ENCODE peak calls at places on chromosomes 4 and X, in five cellular contexts. One of them, this sample, is unnamed.

GRCh38 chr4:107333518-107333917 is 297.4 kb upstream of the DKK2 start:
- DNase-seq in stimulated activated CD4-positive, alpha-beta T cell treated with anti-CD3 and anti-CD28 coated beads, TNF-alpha, amount 100 ng/mL, for 48 hours: no peak
- DNase-seq in H54: no peak
- DNase-seq in activated CD8-positive, alpha-beta T cell treated with anti-CD3 and anti-CD28 coated beads for 36 hours: no peak
- DNase-seq in ELR: no peak
- DNase-seq in this sample: no peak

GRCh38 chr4:75831856-75832405 is 70.3 kb downstream of the PPEF2 start:
- DNase-seq in activated CD8-positive, alpha-beta T cell treated with anti-CD3 and anti-CD28 coated beads for 36 hours: no peak
- DNase-seq in H54: no peak
- DNase-seq in ELR: no peak
- DNase-seq in stimulated activated CD4-positive, alpha-beta T cell treated with anti-CD3 and anti-CD28 coated beads, TNF-alpha, amount 100 ng/mL, for 48 hours: no peak
- DNase-seq in this sample: no peak

GRCh38 chrX:40006025-40007017 is 91.4 kb downstream of the BCOR start:
- DNase-seq in activated CD8-positive, alpha-beta T cell treated with anti-CD3 and anti-CD28 coated beads for 36 hours: peak; percentile 59
- DNase-seq in stimulated activated CD4-positive, alpha-beta T cell treated with anti-CD3 and anti-CD28 coated beads, TNF-alpha, amount 100 ng/mL, for 48 hours: no peak
- DNase-seq in H54: no peak
- DNase-seq in ELR: peak; percentile 41
- DNase-seq in this sample: no peak

GRCh38 chrX:129705377-129705925 is 33.3 kb upstream of the XPNPEP2 start:
- DNase-seq in stimulated activated CD4-positive, alpha-beta T cell treated with anti-CD3 and anti-CD28 coated beads, TNF-alpha, amount 100 ng/mL, for 48 hours: no peak
- DNase-seq in H54: no peak
- DNase-seq in activated CD8-positive, alpha-beta T cell treated with anti-CD3 and anti-CD28 coated beads for 36 hours: no peak
- DNase-seq in ELR: no peak
- DNase-seq in this sample: no peak

GRCh38 chr4:175674219-175674618 is 137.8 kb downstream of the GPM6A start:
- DNase-seq in H54: no peak
- DNase-seq in stimulated activated CD4-positive, alpha-beta T cell treated with anti-CD3 and anti-CD28 coated beads, TNF-alpha, amount 100 ng/mL, for 48 hours: no peak
- DNase-seq in activated CD8-positive, alpha-beta T cell treated with anti-CD3 and anti-CD28 coated beads for 36 hours: no peak
- DNase-seq in ELR: no peak
- DNase-seq in this sample: no peak

GRCh38 chr4:75844151-75844662 is 58.0 kb downstream of the PPEF2 start:
- DNase-seq in ELR: peak; percentile 64
- DNase-seq in H54: peak; percentile 12
- DNase-seq in stimulated activated CD4-positive, alpha-beta T cell treated with anti-CD3 and anti-CD28 coated beads, TNF-alpha, amount 100 ng/mL, for 48 hours: no peak
- DNase-seq in activated CD8-positive, alpha-beta T cell treated with anti-CD3 and anti-CD28 coated beads for 36 hours: no peak
- DNase-seq in this sample: peak; percentile 64

GRCh38 chr4:150126880-150127236 is 48.6 kb downstream of the DCLK2 start:
- DNase-seq in H54: no peak
- DNase-seq in stimulated activated CD4-positive, alpha-beta T cell treated with anti-CD3 and anti-CD28 coated beads, TNF-alpha, amount 100 ng/mL, for 48 hours: no peak
- DNase-seq in activated CD8-positive, alpha-beta T cell treated with anti-CD3 and anti-CD28 coated beads for 36 hours: no peak
- DNase-seq in ELR: peak; percentile 81
- DNase-seq in this sample: peak; percentile 80

GRCh38 chr4:105191621-105192210 is 45.0 kb downstream of the TET2 start:
- DNase-seq in stimulated activated CD4-positive, alpha-beta T cell treated with anti-CD3 and anti-CD28 coated beads, TNF-alpha, amount 100 ng/mL, for 48 hours: no peak
- DNase-seq in H54: no peak
- DNase-seq in activated CD8-positive, alpha-beta T cell treated with anti-CD3 and anti-CD28 coated beads for 36 hours: no peak
- DNase-seq in ELR: peak; percentile 59
- DNase-seq in this sample: peak; percentile 20

GRCh38 chrX:48475295-48475694 is 704 bp upstream of the FTSJ1 start:
- DNase-seq in H54: no peak
- DNase-seq in ELR: no peak
- DNase-seq in stimulated activated CD4-positive, alpha-beta T cell treated with anti-CD3 and anti-CD28 coated beads, TNF-alpha, amount 100 ng/mL, for 48 hours: no peak
- DNase-seq in activated CD8-positive, alpha-beta T cell treated with anti-CD3 and anti-CD28 coated beads for 36 hours: peak; percentile 29
- DNase-seq in this sample: no peak

GRCh38 chr4:110198472-110199419 is at the start of gene ELOVL6:
- DNase-seq in H54: peak; percentile 47
- DNase-seq in ELR: peak; percentile 77
- DNase-seq in stimulated activated CD4-positive, alpha-beta T cell treated with anti-CD3 and anti-CD28 coated beads, TNF-alpha, amount 100 ng/mL, for 48 hours: peak; percentile 22
- DNase-seq in activated CD8-positive, alpha-beta T cell treated with anti-CD3 and anti-CD28 coated beads for 36 hours: peak; percentile 68
- DNase-seq in this sample: peak; percentile 82

GRCh38 chr4:93359609-93360008 is 468.9 kb upstream of the ATOH1 start:
- DNase-seq in activated CD8-positive, alpha-beta T cell treated with anti-CD3 and anti-CD28 coated beads for 36 hours: no peak
- DNase-seq in ELR: no peak
- DNase-seq in stimulated activated CD4-positive, alpha-beta T cell treated with anti-CD3 and anti-CD28 coated beads, TNF-alpha, amount 100 ng/mL, for 48 hours: no peak
- DNase-seq in H54: no peak
- DNase-seq in this sample: no peak

GRCh38 chrX:44903107-44903506 is 30.1 kb downstream of the KDM6A start:
- DNase-seq in H54: no peak
- DNase-seq in stimulated activated CD4-positive, alpha-beta T cell treated with anti-CD3 and anti-CD28 coated beads, TNF-alpha, amount 100 ng/mL, for 48 hours: no peak
- DNase-seq in ELR: peak; percentile 80
- DNase-seq in activated CD8-positive, alpha-beta T cell treated with anti-CD3 and anti-CD28 coated beads for 36 hours: peak; percentile 22
- DNase-seq in this sample: peak; percentile 73

GRCh38 chr4:133385161-133385954 is 236.3 kb downstream of the PCDH10 start:
- DNase-seq in ELR: no peak
- DNase-seq in activated CD8-positive, alpha-beta T cell treated with anti-CD3 and anti-CD28 coated beads for 36 hours: no peak
- DNase-seq in H54: no peak
- DNase-seq in stimulated activated CD4-positive, alpha-beta T cell treated with anti-CD3 and anti-CD28 coated beads, TNF-alpha, amount 100 ng/mL, for 48 hours: no peak
- DNase-seq in this sample: peak; percentile 19

GRCh38 chr4:1748465-1748995 is 27.2 kb downstream of the TACC3 start:
- DNase-seq in stimulated activated CD4-positive, alpha-beta T cell treated with anti-CD3 and anti-CD28 coated beads, TNF-alpha, amount 100 ng/mL, for 48 hours: peak; percentile 85
- DNase-seq in H54: peak; percentile 83
- DNase-seq in activated CD8-positive, alpha-beta T cell treated with anti-CD3 and anti-CD28 coated beads for 36 hours: peak; percentile 94
- DNase-seq in ELR: peak; percentile 78
- DNase-seq in this sample: peak; percentile 64

GRCh38 chr4:98845960-98846359 is 83.0 kb downstream of the EIF4E start:
- DNase-seq in activated CD8-positive, alpha-beta T cell treated with anti-CD3 and anti-CD28 coated beads for 36 hours: no peak
- DNase-seq in H54: no peak
- DNase-seq in ELR: no peak
- DNase-seq in stimulated activated CD4-positive, alpha-beta T cell treated with anti-CD3 and anti-CD28 coated beads, TNF-alpha, amount 100 ng/mL, for 48 hours: no peak
- DNase-seq in this sample: no peak

GRCh38 chr4:104416725-104417363 is 77.8 kb downstream of the CXXC4 start:
- DNase-seq in H54: no peak
- DNase-seq in stimulated activated CD4-positive, alpha-beta T cell treated with anti-CD3 and anti-CD28 coated beads, TNF-alpha, amount 100 ng/mL, for 48 hours: no peak
- DNase-seq in ELR: no peak
- DNase-seq in activated CD8-positive, alpha-beta T cell treated with anti-CD3 and anti-CD28 coated beads for 36 hours: no peak
- DNase-seq in this sample: no peak

GRCh38 chr4:76591992-76592391 is 157.0 kb downstream of the SHROOM3 start:
- DNase-seq in H54: no peak
- DNase-seq in ELR: no peak
- DNase-seq in stimulated activated CD4-positive, alpha-beta T cell treated with anti-CD3 and anti-CD28 coated beads, TNF-alpha, amount 100 ng/mL, for 48 hours: no peak
- DNase-seq in activated CD8-positive, alpha-beta T cell treated with anti-CD3 and anti-CD28 coated beads for 36 hours: no peak
- DNase-seq in this sample: no peak

GRCh38 chr4:153154010-153154975 is 50.0 kb upstream of the TRIM2 start:
- DNase-seq in stimulated activated CD4-positive, alpha-beta T cell treated with anti-CD3 and anti-CD28 coated beads, TNF-alpha, amount 100 ng/mL, for 48 hours: no peak
- DNase-seq in ELR: peak; percentile 67
- DNase-seq in activated CD8-positive, alpha-beta T cell treated with anti-CD3 and anti-CD28 coated beads for 36 hours: peak; percentile 43
- DNase-seq in H54: no peak
- DNase-seq in this sample: no peak

GRCh38 chrX:19344207-19344534 is 444 bp downstream of the PDHA1 start:
- DNase-seq in H54: no peak
- DNase-seq in activated CD8-positive, alpha-beta T cell treated with anti-CD3 and anti-CD28 coated beads for 36 hours: no peak
- DNase-seq in stimulated activated CD4-positive, alpha-beta T cell treated with anti-CD3 and anti-CD28 coated beads, TNF-alpha, amount 100 ng/mL, for 48 hours: no peak
- DNase-seq in ELR: no peak
- DNase-seq in this sample: no peak

GRCh38 chr4:99052902-99053301 is 35.7 kb downstream of the ADH5 start:
- DNase-seq in H54: no peak
- DNase-seq in stimulated activated CD4-positive, alpha-beta T cell treated with anti-CD3 and anti-CD28 coated beads, TNF-alpha, amount 100 ng/mL, for 48 hours: no peak
- DNase-seq in activated CD8-positive, alpha-beta T cell treated with anti-CD3 and anti-CD28 coated beads for 36 hours: no peak
- DNase-seq in ELR: peak; percentile 10
- DNase-seq in this sample: no peak

GRCh38 chrX:135536883-135537282 is 16.4 kb downstream of the INTS6L start:
- DNase-seq in activated CD8-positive, alpha-beta T cell treated with anti-CD3 and anti-CD28 coated beads for 36 hours: peak; percentile 11
- DNase-seq in stimulated activated CD4-positive, alpha-beta T cell treated with anti-CD3 and anti-CD28 coated beads, TNF-alpha, amount 100 ng/mL, for 48 hours: no peak
- DNase-seq in H54: no peak
- DNase-seq in ELR: no peak
- DNase-seq in this sample: no peak

GRCh38 chrX:38965883-38966282 is 164.6 kb downstream of the MID1IP1 start:
- DNase-seq in ELR: no peak
- DNase-seq in activated CD8-positive, alpha-beta T cell treated with anti-CD3 and anti-CD28 coated beads for 36 hours: no peak
- DNase-seq in stimulated activated CD4-positive, alpha-beta T cell treated with anti-CD3 and anti-CD28 coated beads, TNF-alpha, amount 100 ng/mL, for 48 hours: no peak
- DNase-seq in H54: no peak
- DNase-seq in this sample: no peak

GRCh38 chrX:100478714-100479113 is 68.6 kb upstream of the PCDH19 start:
- DNase-seq in H54: no peak
- DNase-seq in ELR: no peak
- DNase-seq in stimulated activated CD4-positive, alpha-beta T cell treated with anti-CD3 and anti-CD28 coated beads, TNF-alpha, amount 100 ng/mL, for 48 hours: no peak
- DNase-seq in activated CD8-positive, alpha-beta T cell treated with anti-CD3 and anti-CD28 coated beads for 36 hours: no peak
- DNase-seq in this sample: no peak